ENCODE peak calls at places on chromosomes 7 and 10, in four cellular contexts. F is effector memory CD4-positive, alpha-beta T cell; M is mesendoderm; P is fibroblast of lung. B is an unnamed sample.

GRCh38 chr7:101557421-101557820 is 71.7 kb downstream of the MYL10 start:
- DNase-seq in F (no peak), M (no peak), P (no peak), B (no peak)

GRCh38 chr7:151179946-151180345 is 7.1 kb downstream of the ASB10 start:
- DNase-seq in F (no peak), M (no peak), P (no peak), B (no peak)

GRCh38 chr10:104045151-104046089 is 40.3 kb downstream of the COL17A1 start:
- DNase-seq in F (no peak), M (peak; percentile 87), P (peak; percentile 77), B (no peak)

GRCh38 chr7:55774327-55775050 is 88.1 kb downstream of the SEPTIN14 start:
- DNase-seq in F (no peak), M (peak; percentile 49), P (no peak), B (no peak)

GRCh38 chr10:66180651-66181318 is 745.1 kb upstream of the LRRTM3 start:
- DNase-seq in F (no peak), M (peak; percentile 77), P (peak; percentile 77), B (peak; percentile 37)

GRCh38 chr10:43684198-43684559 is 35.5 kb upstream of the ZNF32 start:
- DNase-seq in F (no peak), M (no peak), P (no peak), B (no peak)

GRCh38 chr7:143285454-143285756 is 647 bp downstream of the TMEM139 start:
- DNase-seq in F (no peak), M (peak; percentile 25), P (no peak), B (no peak)

GRCh38 chr10:60406182-60406581 is 16.5 kb upstream of the ANK3 start:
- DNase-seq in F (no peak), M (no peak), P (no peak), B (no peak)

GRCh38 chr10:58956926-58957325 is 219.5 kb upstream of the PHYHIPL start:
- DNase-seq in F (no peak), M (no peak), P (no peak), B (no peak)

GRCh38 chr10:3785849-3786290 is 861 bp upstream of the KLF6 start:
- DNase-seq in F (no peak), M (peak; percentile 85), P (peak; percentile 68), B (no peak)

GRCh38 chr10:114683162-114683561 is 25.1 kb upstream of the ABLIM1 start:
- DNase-seq in F (no peak), M (no peak), P (no peak), B (no peak)

GRCh38 chr10:73889014-73889413 is 14.7 kb upstream of the CAMK2G start:
- DNase-seq in F (no peak), M (peak; percentile 65), P (peak; percentile 72), B (no peak)

GRCh38 chr10:36450385-36450784 is 675.0 kb upstream of the ANKRD30A start:
- DNase-seq in F (no peak), M (no peak), P (peak; percentile 5), B (no peak)

GRCh38 chr7:130141161-130141857 is 63.9 kb downstream of the TMEM209 start:
- DNase-seq in F (no peak), M (peak; percentile 96), P (peak; percentile 81), B (peak; percentile 70)

GRCh38 chr7:134750083-134751062 is 29.1 kb upstream of the CALD1 start:
- DNase-seq in F (peak; percentile 34), M (peak; percentile 82), P (peak; percentile 49), B (peak; percentile 63)

GRCh38 chr10:88971668-88972067 is 18.9 kb upstream of the FAS start:
- DNase-seq in F (no peak), M (no peak), P (peak; percentile 72), B (no peak)

GRCh38 chr10:120981601-120982381 is 130.6 kb downstream of the WDR11 start:
- DNase-seq in F (no peak), M (peak; percentile 91), P (no peak), B (no peak)

GRCh38 chr7:149720372-149721083 is 52.9 kb downstream of the ZNF467 start:
- DNase-seq in F (no peak), M (peak; percentile 53), P (no peak), B (no peak)

GRCh38 chr10:71530781-71531180 is 134.1 kb downstream of the CDH23 start:
- DNase-seq in F (no peak), M (no peak), P (no peak), B (no peak)

GRCh38 chr10:132850896-132851295 is 64.9 kb upstream of the NKX6-2 start:
- DNase-seq in F (no peak), M (no peak), P (no peak), B (no peak)

GRCh38 chr10:91653214-91653875 is 20.5 kb upstream of the PPP1R3C start:
- DNase-seq in F (no peak), M (no peak), P (peak; percentile 39), B (no peak)

GRCh38 chr7:47280114-47280513 is 301.8 kb downstream of the TNS3 start:
- DNase-seq in F (no peak), M (no peak), P (no peak), B (no peak)

GRCh38 chr10:52568309-52568708 is 204.3 kb downstream of the MBL2 start:
- DNase-seq in F (no peak), M (no peak), P (no peak), B (no peak)

GRCh38 chr7:1850111-1850975 is 180.3 kb downstream of the ELFN1 start:
- DNase-seq in F (no peak), M (no peak), P (no peak), B (no peak)

GRCh38 chr10:116974442-116975005 is 30.5 kb downstream of the SHTN1 start:
- DNase-seq in F (no peak), M (peak; percentile 58), P (peak; percentile 89), B (no peak)

GRCh38 chr7:71120096-71120495 is 11.8 kb upstream of the GALNT17 start:
- DNase-seq in F (no peak), M (no peak), P (no peak), B (no peak)

GRCh38 chr7:17046666-17047065 is 164.9 kb upstream of the AGR3 start:
- DNase-seq in F (no peak), M (no peak), P (peak; percentile 70), B (no peak)

GRCh38 chr10:89637108-89637507 is 7.9 kb downstream of the PANK1 start:
- DNase-seq in F (no peak), M (no peak), P (no peak), B (no peak)

GRCh38 chr7:22853674-22854157 is 31.1 kb upstream of the TOMM7 start:
- DNase-seq in F (no peak), M (peak; percentile 61), P (no peak), B (no peak)

GRCh38 chr7:143487566-143487965 is 9.9 kb downstream of the TAS2R41 start:
- DNase-seq in F (no peak), M (no peak), P (peak; percentile 78), B (no peak)

GRCh38 chr7:36279251-36279925 is 110.3 kb upstream of the ANLN start:
- DNase-seq in F (no peak), M (no peak), P (peak; percentile 37), B (no peak)

GRCh38 chr7:73674468-73675124 is 7.0 kb downstream of the VPS37D start:
- DNase-seq in F (no peak), M (no peak), P (no peak), B (no peak)

GRCh38 chr10:73586583-73586984 is 4.6 kb downstream of the USP54 start:
- DNase-seq in F (no peak), M (no peak), P (peak; percentile 86), B (no peak)

GRCh38 chr10:98270786-98271185 is 2.8 kb upstream of the LOXL4 start:
- DNase-seq in F (no peak), M (no peak), P (no peak), B (no peak)

GRCh38 chr10:98268694-98269386 is 846 bp upstream of the LOXL4 start:
- DNase-seq in F (no peak), M (peak; percentile 47), P (no peak), B (no peak)

GRCh38 chr10:98270026-98270740 is 2.2 kb upstream of the LOXL4 start:
- DNase-seq in F (no peak), M (peak; percentile 36), P (peak; percentile 25), B (no peak)

GRCh38 chr10:98267894-98268693 is at the start of gene LOXL4:
- DNase-seq in F (no peak), M (no peak), P (peak; percentile 37), B (no peak)

DNA sequence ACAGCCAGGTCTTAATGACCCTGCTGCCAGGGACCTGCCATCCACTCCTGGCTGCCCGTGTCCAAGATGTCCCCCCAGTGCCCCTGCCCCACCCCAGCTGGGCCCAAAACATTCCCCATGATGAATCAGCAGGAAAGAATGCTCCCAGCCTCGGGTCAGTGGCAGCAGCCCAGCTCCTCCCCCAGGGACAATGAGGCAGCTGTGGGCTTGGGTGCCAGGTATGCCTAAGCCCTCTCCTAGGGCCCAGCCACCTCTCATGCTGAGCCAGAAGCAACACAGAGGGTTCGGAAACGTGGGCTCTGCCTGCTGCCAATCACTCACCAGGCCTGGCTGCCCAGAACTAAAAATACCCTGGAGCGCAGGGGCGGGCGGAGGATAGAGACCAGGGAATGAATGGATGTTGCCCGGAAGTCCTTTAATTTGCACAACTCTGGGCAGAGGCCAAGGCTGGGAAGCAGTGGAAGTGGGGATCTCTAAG is 1.5 kb upstream of the LOXL4 start:
- DNase-seq in F (no peak), M (peak; percentile 92), P (peak; percentile 69), B (no peak)
- H3K27ac ChIP-seq in F (no peak overlapping the region), M (peak overlapping the region; percentile 33), P (peak overlapping the region; percentile 69), B (no peak overlapping the region)

GRCh38 chr10:33843379-33843778 is 508.9 kb upstream of the NRP1 start:
- DNase-seq in F (no peak), M (no peak), P (no peak), B (no peak)
- H3K4me1 ChIP-seq in F (no peaks in the 10 kb centered on the region), M (no peaks in the 10 kb centered on the region), P (no peaks in the 10 kb centered on the region), B (no peaks in the 10 kb centered on the region)

GRCh38 chr7:155457544-155458316 is at the start of gene EN2:
- DNase-seq in F (no peak), M (peak; percentile 37), P (no peak), B (no peak)

GRCh38 chr7:155459133-155459866 is 1.4 kb downstream of the EN2 start:
- DNase-seq in F (no peak), M (peak; percentile 56), P (no peak), B (no peak)

GRCh38 chr7:155459867-155460461 is 2.0 kb downstream of the EN2 start:
- DNase-seq in F (no peak), M (no peak), P (no peak), B (no peak)

GRCh38 chr7:155456772-155457543 is 971 bp upstream of the EN2 start:
- DNase-seq in F (no peak), M (peak; percentile 80), P (peak; percentile 49), B (no peak)

GRCh38 chr7:155458317-155459132 is 596 bp downstream of the EN2 start:
- DNase-seq in F (no peak), M (no peak), P (no peak), B (no peak)
- H3K4me3 ChIP-seq in F (peak overlapping the region; percentile 29), M (no peak overlapping the region), P (no peak overlapping the region), B (no peak overlapping the region)

GRCh38 chr10:49549640-49550346 is 10.9 kb upstream of the ERCC6 start:
- DNase-seq in F (no peak), M (no peak), P (no peak), B (no peak)
- H3K27ac ChIP-seq in F (no peak overlapping the region), M (no peak overlapping the region), P (no peak overlapping the region), B (no peak overlapping the region)

GRCh38 chr10:22657028-22657427 is 57.4 kb downstream of the PIP4K2A start:
- DNase-seq in F (no peak), M (no peak), P (no peak), B (no peak)
- H3K4me1 ChIP-seq in F (peaks cover 76% of the 10 kb centered on the region), M (peaks cover 4% of the 10 kb centered on the region), P (peaks cover 10% of the 10 kb centered on the region), B (peaks cover 4% of the 10 kb centered on the region)

GRCh38 chr10:100968839-100969174 is 497 bp upstream of the SEMA4G start:
- DNase-seq in F (no peak), M (no peak), P (no peak), B (no peak)
- H3K4me3 ChIP-seq in F (peak overlapping the region; percentile 39), M (no peak overlapping the region), P (peak overlapping the region; percentile 7), B (peak overlapping the region; percentile 42)